ENCODE peak calls at places on chromosome 12, in nine cellular contexts. J is C1 segment of cervical spinal cord; C is thoracic aorta; S is activated effector memory CD4-positive, alpha-beta T cell treated with anti-CD3 and anti-CD28 coated beads, Interleukin-2, amount 50 U/mL, for 16 hours; G is upper lobe of right lung; E is GM12865; I is glomerular endothelial cell; K is IMR-90; Z is nephron progenitor cell. B is an unnamed sample.

GRCh38 chr12:52023182-52023975 is 16.6 kb downstream of the TAMALIN start:
- DNase-seq in I (no peak), K (peak; percentile 56), Z (peak; percentile 97), J (peak; percentile 59), S (peak; percentile 96), E (peak; percentile 87), G (peak; percentile 95), C (peak; percentile 54), B (peak; percentile 87)

GRCh38 chr12:14854586-14855163 is 11.3 kb upstream of the ART4 start:
- DNase-seq in Z (peak; percentile 19), J (no peak), S (no peak), K (peak; percentile 16), I (no peak), C (no peak), E (peak; percentile 22), G (no peak), B (peak; percentile 11)

GRCh38 chr12:108642269-108642870 is 8.7 kb upstream of the SELPLG start:
- DNase-seq in S (no peak), Z (no peak), C (no peak), J (no peak), K (no peak), I (no peak), E (no peak), G (no peak), B (no peak)

GRCh38 chr12:59185291-59185690 is 265.0 kb upstream of the LRIG3 start:
- DNase-seq in J (no peak), G (no peak), I (no peak), Z (no peak), S (no peak), C (no peak), K (no peak), E (peak; percentile 5), B (no peak)

GRCh38 chr12:108468149-108468968 is 46.7 kb upstream of the FICD start:
- DNase-seq in E (peak; percentile 50), Z (peak; percentile 56), K (peak; percentile 20), C (no peak), S (no peak), G (no peak), I (no peak), J (no peak), B (peak; percentile 40)

GRCh38 chr12:118307069-118307954 is 65.4 kb downstream of the TAOK3 start:
- DNase-seq in E (peak; percentile 85), K (peak; percentile 95), S (peak; percentile 73), C (no peak), I (peak; percentile 61), J (no peak), G (no peak), Z (no peak), B (no peak)

GRCh38 chr12:56980941-56981530 is 23.6 kb upstream of the RDH16 start:
- DNase-seq in Z (no peak), E (no peak), K (no peak), G (no peak), J (no peak), S (no peak), C (no peak), I (no peak), B (no peak)

GRCh38 chr12:7650091-7650490 is 15.6 kb downstream of the APOBEC1 start:
- DNase-seq in Z (no peak), I (no peak), E (no peak), K (no peak), C (no peak), S (no peak), G (no peak), J (no peak), B (no peak)

B was measured in HEK293T.